ENCODE peak calls at places on chromosome 20, in six cellular contexts. C is naive thymus-derived CD8-positive, alpha-beta T cell; O is AG09309; A is stimulated activated naive B cell treated with anti-CD40 and anti-IgM and Interleukin-4, amounts not matched to agents 10 μg/mL and 1 μg/mL and 100 μg/mL, for 72 hours; Y is H9; L is activated CD8-positive, alpha-beta T cell treated with anti-CD3 and anti-CD28 coated beads, Interleukin-2, amount 10 ng/mL, durations not matched to agents 7 days and 5 days. H is an unnamed sample.

GRCh38 chr20:63151554-63152321 is 64.2 kb downstream of the YTHDF1 start:
- DNase-seq in C (no peak), O (no peak), A (no peak), L (no peak), Y (no peak), H (no peak)

GRCh38 chr20:58018590-58018989 is 209.9 kb downstream of the ANKRD60 start:
- DNase-seq in C (no peak), A (no peak), Y (peak; percentile 12), O (no peak), L (no peak), H (no peak)

GRCh38 chr20:1503564-1504227 is 12.5 kb upstream of the SIRPB2 start:
- DNase-seq in C (peak; percentile 72), Y (peak; percentile 88), A (peak; percentile 81), L (peak; percentile 87), O (peak; percentile 84), H (peak; percentile 79)

GRCh38 chr20:33362898-33363297 is 38.4 kb downstream of the CDK5RAP1 start:
- DNase-seq in A (no peak), L (no peak), O (no peak), Y (no peak), C (no peak), H (no peak)

GRCh38 chr20:38573381-38573780 is 7.6 kb upstream of the ADIG start:
- DNase-seq in C (no peak), L (no peak), O (no peak), Y (no peak), A (no peak), H (no peak)

GRCh38 chr20:11114382-11114781 is 440.6 kb upstream of the JAG1 start:
- DNase-seq in O (no peak), C (no peak), Y (no peak), L (no peak), A (no peak), H (no peak)

GRCh38 chr20:50721881-50722281 is 9.5 kb upstream of the PARD6B start:
- DNase-seq in O (no peak), C (no peak), L (no peak), Y (no peak), A (no peak), H (no peak)

GRCh38 chr20:36607586-36608387 is 2.2 kb downstream of the RAB5IF start:
- DNase-seq in C (no peak), O (no peak), L (no peak), A (no peak), Y (no peak), H (no peak)

GRCh38 chr20:62603021-62603906 is 39.0 kb upstream of the SLCO4A1 start:
- DNase-seq in A (peak; percentile 40), Y (no peak), L (peak; percentile 77), O (no peak), C (peak; percentile 19), H (peak; percentile 72)

GRCh38 chr20:44728835-44729342 is 13.7 kb downstream of the CCN5 start:
- DNase-seq in C (no peak), O (peak; percentile 85), A (no peak), L (no peak), Y (peak; percentile 71), H (no peak)

GRCh38 chr20:48866936-48867335 is 39.1 kb upstream of the PREX1 start:
- DNase-seq in O (no peak), A (no peak), C (no peak), Y (no peak), L (no peak), H (no peak)

GRCh38 chr20:2093200-2093781 is 8.3 kb upstream of the STK35 start:
- DNase-seq in C (no peak), A (no peak), L (peak; percentile 55), Y (peak; percentile 59), O (no peak), H (peak; percentile 42)

GRCh38 chr20:54228841-54229240 is 21.0 kb downstream of the PFDN4 start:
- DNase-seq in A (no peak), O (no peak), L (no peak), Y (no peak), C (no peak), H (no peak)

GRCh38 chr20:3940905-3941304 is 51.7 kb downstream of the PANK2 start:
- DNase-seq in C (no peak), O (no peak), Y (no peak), L (no peak), A (no peak), H (no peak)

GRCh38 chr20:35325385-35325784 is 33.2 kb upstream of the FAM83C start:
- DNase-seq in C (no peak), Y (no peak), O (no peak), L (no peak), A (no peak), H (no peak)

GRCh38 chr20:25532015-25532751 is 53.1 kb downstream of the NINL start:
- DNase-seq in L (no peak), Y (peak; percentile 63), C (no peak), O (no peak), A (no peak), H (no peak)

GRCh38 chr20:56163806-56164205 is 84.7 kb upstream of the MC3R start:
- DNase-seq in O (no peak), L (no peak), A (no peak), Y (peak; percentile 35), C (no peak), H (no peak)

GRCh38 chr20:23146111-23146640 is 60.1 kb upstream of the CD93 start:
- DNase-seq in A (no peak), C (no peak), L (no peak), Y (no peak), O (no peak), H (no peak)

GRCh38 chr20:3595541-3595940 is 67.7 kb downstream of the GFRA4 start:
- DNase-seq in C (no peak), A (no peak), Y (no peak), L (no peak), O (no peak), H (no peak)

GRCh38 chr20:44288252-44288651 is 22.8 kb downstream of the FITM2 start:
- DNase-seq in A (no peak), Y (no peak), O (no peak), L (peak; percentile 36), C (peak; percentile 14), H (no peak)

GRCh38 chr20:3082955-3083952 is 1.3 kb downstream of the AVP start:
- DNase-seq in O (no peak), C (no peak), Y (peak; percentile 57), L (no peak), A (no peak), H (no peak)

GRCh38 chr20:34907616-34908469 is 31.4 kb downstream of the ACSS2 start:
- DNase-seq in A (no peak), L (no peak), O (peak; percentile 50), C (no peak), Y (no peak), H (no peak)

GRCh38 chr20:44069203-44069931 is 117.6 kb downstream of the JPH2 start:
- DNase-seq in C (peak; percentile 76), O (no peak), L (peak; percentile 88), Y (no peak), A (peak; percentile 74), H (peak; percentile 75)

GRCh38 chr20:11907621-11908020 is 10.1 kb upstream of the BTBD3 start:
- DNase-seq in C (no peak), A (no peak), O (no peak), Y (no peak), L (no peak), H (no peak)

GRCh38 chr20:45347936-45348809 is at the start of gene SDC4:
- DNase-seq in A (no peak), L (peak; percentile 55), C (peak; percentile 41), Y (peak; percentile 63), O (no peak), H (peak; percentile 70)

GRCh38 chr20:33732166-33732970 is 572 bp downstream of the ZNF341 start:
- DNase-seq in O (no peak), A (no peak), Y (peak; percentile 83), L (peak; percentile 87), C (peak; percentile 86), H (peak; percentile 85)

GRCh38 chr20:37379967-37380828 is 34.3 kb downstream of the SRC start:
- DNase-seq in A (no peak), L (no peak), C (no peak), O (no peak), Y (no peak), H (no peak)

GRCh38 chr20:48826883-48827771 is 672 bp downstream of the PREX1 start:
- DNase-seq in O (no peak), A (peak; percentile 37), Y (peak; percentile 54), L (peak; percentile 44), C (no peak), H (peak; percentile 65)

GRCh38 chr20:43534791-43535350 is 24.0 kb upstream of the SGK2 start:
- DNase-seq in C (no peak), A (no peak), L (no peak), O (no peak), Y (no peak), H (no peak)

GRCh38 chr20:50933589-50933988 is 2.4 kb upstream of the ADNP start:
- DNase-seq in O (no peak), L (no peak), A (no peak), C (no peak), Y (no peak), H (no peak)

GRCh38 chr20:57609086-57609841 is 11.0 kb downstream of the ZBP1 start:
- DNase-seq in A (no peak), L (no peak), O (no peak), C (no peak), Y (no peak), H (no peak)

H was measured in GM13977.